ENCODE peak calls at places on chromosome 19, in seven cellular contexts. One of them, this sample, is unnamed. For H3K9me3 and H3K4me1, the result is how much of the 10 kb centered on the place peaks cover.

GRCh38 chr19:10230904-10231623 is at the start of gene S1PR2:
- DNase-seq in endothelial cell of umbilical vein: peak
- DNase-seq in right lobe of liver: peak
- DNase-seq in heart right ventricle: peak
- DNase-seq in uterus: peak
- DNase-seq in colonic mucosa: peak
- DNase-seq in adrenal gland: peak
- DNase-seq in this sample: peak

GRCh38 chr19:12092065-12092867 is 27.7 kb downstream of the ZNF844 start:
- DNase-seq in right lobe of liver: peak
- DNase-seq in adrenal gland: peak
- DNase-seq in endothelial cell of umbilical vein: peak
- DNase-seq in uterus: peak
- DNase-seq in heart right ventricle: peak
- DNase-seq in colonic mucosa: peak
- DNase-seq in this sample: peak

GRCh38 chr19:35894342-35894741 is 6.0 kb downstream of the NFKBID start:
- DNase-seq in endothelial cell of umbilical vein: no peak
- DNase-seq in colonic mucosa: no peak
- DNase-seq in heart right ventricle: no peak
- DNase-seq in right lobe of liver: no peak
- DNase-seq in adrenal gland: no peak
- DNase-seq in uterus: no peak
- DNase-seq in this sample: no peak

GRCh38 chr19:13965926-13966683 is 13.8 kb downstream of the DCAF15 start:
- DNase-seq in endothelial cell of umbilical vein: no peak
- DNase-seq in uterus: no peak
- DNase-seq in adrenal gland: no peak
- DNase-seq in colonic mucosa: no peak
- DNase-seq in heart right ventricle: no peak
- DNase-seq in right lobe of liver: no peak
- DNase-seq in this sample: no peak

GRCh38 chr19:18468930-18469244 is 31.0 kb upstream of the ISYNA1 start:
- DNase-seq in adrenal gland: no peak
- DNase-seq in uterus: no peak
- DNase-seq in endothelial cell of umbilical vein: no peak
- DNase-seq in right lobe of liver: no peak
- DNase-seq in colonic mucosa: no peak
- DNase-seq in heart right ventricle: no peak
- DNase-seq in this sample: no peak

GRCh38 chr19:13865578-13866462 is 11.1 kb upstream of the NANOS3 start:
- DNase-seq in colonic mucosa: peak
- DNase-seq in uterus: no peak
- DNase-seq in adrenal gland: no peak
- DNase-seq in right lobe of liver: no peak
- DNase-seq in heart right ventricle: no peak
- DNase-seq in endothelial cell of umbilical vein: no peak
- DNase-seq in this sample: peak

GRCh38 chr19:442085-442484 is 18.7 kb downstream of the SHC2 start:
- DNase-seq in uterus: no peak
- DNase-seq in heart right ventricle: no peak
- DNase-seq in adrenal gland: no peak
- DNase-seq in endothelial cell of umbilical vein: no peak
- DNase-seq in colonic mucosa: no peak
- DNase-seq in right lobe of liver: no peak
- DNase-seq in this sample: no peak

GRCh38 chr19:4972509-4973230 is 3.8 kb downstream of the KDM4B start:
- DNase-seq in heart right ventricle: no peak
- DNase-seq in endothelial cell of umbilical vein: peak
- DNase-seq in uterus: no peak
- DNase-seq in colonic mucosa: no peak
- DNase-seq in right lobe of liver: peak
- DNase-seq in adrenal gland: peak
- DNase-seq in this sample: peak

GRCh38 chr19:40445945-40446784 is 2.0 kb upstream of the SERTAD3 start:
- DNase-seq in right lobe of liver: no peak
- DNase-seq in endothelial cell of umbilical vein: no peak
- DNase-seq in colonic mucosa: peak
- DNase-seq in heart right ventricle: no peak
- DNase-seq in uterus: no peak
- DNase-seq in adrenal gland: no peak
- DNase-seq in this sample: no peak

GRCh38 chr19:56423276-56423984 is 19.3 kb downstream of the ZNF583 start:
- DNase-seq in uterus: no peak
- DNase-seq in right lobe of liver: no peak
- DNase-seq in endothelial cell of umbilical vein: no peak
- DNase-seq in colonic mucosa: no peak
- DNase-seq in heart right ventricle: no peak
- DNase-seq in adrenal gland: no peak
- DNase-seq in this sample: no peak

GRCh38 chr19:56423985-56424353 is 19.8 kb downstream of the ZNF583 start:
- DNase-seq in uterus: no peak
- DNase-seq in heart right ventricle: no peak
- DNase-seq in adrenal gland: no peak
- DNase-seq in endothelial cell of umbilical vein: no peak
- DNase-seq in colonic mucosa: no peak
- DNase-seq in right lobe of liver: no peak
- DNase-seq in this sample: no peak
- H3K9me3 ChIP-seq in uterus: half or more
- H3K9me3 ChIP-seq in heart right ventricle: half or more
- H3K9me3 ChIP-seq in adrenal gland: under half
- H3K9me3 ChIP-seq in endothelial cell of umbilical vein: under half
- H3K9me3 ChIP-seq in colonic mucosa: under half
- H3K9me3 ChIP-seq in right lobe of liver: half or more
- H3K9me3 ChIP-seq in this sample: half or more

GRCh38 chr19:47729799-47730520 is 15.4 kb upstream of the NOP53 start:
- DNase-seq in endothelial cell of umbilical vein: peak
- DNase-seq in colonic mucosa: peak
- DNase-seq in uterus: peak
- DNase-seq in right lobe of liver: no peak
- DNase-seq in adrenal gland: peak
- DNase-seq in heart right ventricle: peak
- DNase-seq in this sample: peak
- H3K4me1 ChIP-seq in endothelial cell of umbilical vein: under half
- H3K4me1 ChIP-seq in colonic mucosa: under half
- H3K4me1 ChIP-seq in uterus: under half
- H3K4me1 ChIP-seq in right lobe of liver: under half
- H3K4me1 ChIP-seq in adrenal gland: under half
- H3K4me1 ChIP-seq in heart right ventricle: half or more
- H3K4me1 ChIP-seq in this sample: under half

GRCh38 chr19:8503506-8503905 is 1.1 kb upstream of the PRAM1 start:
- DNase-seq in right lobe of liver: no peak
- DNase-seq in uterus: no peak
- DNase-seq in colonic mucosa: no peak
- DNase-seq in adrenal gland: no peak
- DNase-seq in heart right ventricle: no peak
- DNase-seq in endothelial cell of umbilical vein: no peak
- DNase-seq in this sample: no peak

GRCh38 chr19:8505680-8506401 is 3.4 kb upstream of the PRAM1 start:
- DNase-seq in adrenal gland: peak
- DNase-seq in heart right ventricle: peak
- DNase-seq in colonic mucosa: peak
- DNase-seq in uterus: peak
- DNase-seq in right lobe of liver: peak
- DNase-seq in endothelial cell of umbilical vein: peak
- DNase-seq in this sample: peak

GRCh38 chr19:8510589-8511115 is 3.3 kb downstream of the ZNF414 start:
- DNase-seq in adrenal gland: no peak
- DNase-seq in heart right ventricle: no peak
- DNase-seq in endothelial cell of umbilical vein: no peak
- DNase-seq in colonic mucosa: no peak
- DNase-seq in right lobe of liver: no peak
- DNase-seq in uterus: no peak
- DNase-seq in this sample: no peak

GRCh38 chr19:8504171-8504570 is 1.7 kb upstream of the PRAM1 start:
- DNase-seq in colonic mucosa: no peak
- DNase-seq in heart right ventricle: no peak
- DNase-seq in endothelial cell of umbilical vein: no peak
- DNase-seq in adrenal gland: no peak
- DNase-seq in uterus: no peak
- DNase-seq in right lobe of liver: no peak
- DNase-seq in this sample: no peak

DNA sequence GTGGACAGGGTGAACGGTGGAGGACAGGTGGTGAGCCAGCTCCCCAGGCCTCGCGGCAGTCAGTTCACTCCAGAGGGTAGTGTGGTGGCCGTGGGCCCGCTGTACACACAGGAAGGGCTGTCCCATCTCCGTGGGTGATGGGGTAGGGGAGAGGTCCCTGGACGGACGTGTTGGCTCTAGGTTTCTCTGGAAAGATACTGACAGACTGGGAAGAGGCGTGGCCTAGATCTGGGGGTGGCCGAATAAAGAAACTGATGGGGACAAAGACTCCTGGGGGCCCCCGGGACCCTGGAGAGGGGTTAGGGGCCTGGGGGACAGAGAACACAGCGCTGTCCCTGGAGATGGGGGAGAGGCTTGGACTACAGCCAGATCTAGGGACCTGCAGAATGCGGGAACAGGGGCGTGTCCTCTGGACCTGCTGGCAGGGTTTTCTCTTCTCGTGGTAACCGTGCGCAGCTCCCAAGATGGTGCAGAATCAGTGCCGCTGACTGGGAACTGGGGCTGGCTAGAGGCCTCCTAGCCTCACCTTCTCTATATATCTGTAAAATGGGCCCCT is 4.0 kb upstream of the PRAM1 start:
- DNase-seq in uterus: no peak
- DNase-seq in colonic mucosa: no peak
- DNase-seq in heart right ventricle: no peak
- DNase-seq in right lobe of liver: no peak
- DNase-seq in endothelial cell of umbilical vein: no peak
- DNase-seq in adrenal gland: no peak
- DNase-seq in this sample: no peak
- TF ChIP-seq CTCF in uterus: no peak
- TF ChIP-seq CTCF in colonic mucosa: no peak
- TF ChIP-seq CTCF in heart right ventricle: no peak
- TF ChIP-seq CTCF in right lobe of liver: no peak
- TF ChIP-seq CTCF in endothelial cell of umbilical vein: no peak
- TF ChIP-seq CTCF in adrenal gland: no peak
- TF ChIP-seq CTCF in this sample: no peak

GRCh38 chr19:42369433-42370067 is 20.5 kb downstream of the CNFN start:
- DNase-seq in adrenal gland: no peak
- DNase-seq in uterus: no peak
- DNase-seq in endothelial cell of umbilical vein: no peak
- DNase-seq in heart right ventricle: no peak
- DNase-seq in colonic mucosa: no peak
- DNase-seq in right lobe of liver: no peak
- DNase-seq in this sample: no peak

GRCh38 chr19:42368360-42368759 is 21.7 kb downstream of the CNFN start:
- DNase-seq in endothelial cell of umbilical vein: no peak
- DNase-seq in right lobe of liver: no peak
- DNase-seq in heart right ventricle: no peak
- DNase-seq in colonic mucosa: no peak
- DNase-seq in uterus: no peak
- DNase-seq in adrenal gland: no peak
- DNase-seq in this sample: no peak

GRCh38 chr19:42370068-42370520 is 20.0 kb downstream of the CNFN start:
- DNase-seq in uterus: no peak
- DNase-seq in right lobe of liver: no peak
- DNase-seq in adrenal gland: no peak
- DNase-seq in heart right ventricle: no peak
- DNase-seq in endothelial cell of umbilical vein: no peak
- DNase-seq in colonic mucosa: no peak
- DNase-seq in this sample: no peak

GRCh38 chr19:42367929-42368328 is 22.2 kb downstream of the CNFN start:
- DNase-seq in heart right ventricle: no peak
- DNase-seq in colonic mucosa: no peak
- DNase-seq in uterus: no peak
- DNase-seq in right lobe of liver: no peak
- DNase-seq in endothelial cell of umbilical vein: no peak
- DNase-seq in adrenal gland: no peak
- DNase-seq in this sample: no peak

DNA sequence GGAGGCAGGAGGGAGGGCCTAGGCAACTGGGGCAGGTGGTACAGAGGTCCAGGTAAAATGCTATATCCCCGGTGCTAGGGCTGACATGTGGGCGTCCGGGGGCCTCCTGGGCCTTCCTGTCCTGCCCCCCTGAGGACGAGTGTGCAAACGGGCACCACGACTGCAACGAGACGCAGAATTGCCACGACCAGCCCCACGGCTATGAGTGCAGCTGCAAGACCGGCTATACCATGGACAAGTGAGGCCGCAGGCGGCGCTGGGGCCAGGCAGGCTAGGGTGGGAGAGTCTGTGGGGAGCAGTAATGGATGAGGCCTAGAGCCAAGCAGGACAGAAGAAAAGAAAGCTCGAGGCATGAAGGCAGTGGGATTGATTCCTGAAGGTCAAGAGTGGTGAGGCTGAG is 21.3 kb downstream of the CNFN start:
- DNase-seq in colonic mucosa: no peak
- DNase-seq in heart right ventricle: no peak
- DNase-seq in uterus: no peak
- DNase-seq in right lobe of liver: no peak
- DNase-seq in adrenal gland: no peak
- DNase-seq in endothelial cell of umbilical vein: no peak
- DNase-seq in this sample: no peak
- H3K9me3 ChIP-seq in colonic mucosa: under half
- H3K9me3 ChIP-seq in heart right ventricle: under half
- H3K9me3 ChIP-seq in uterus: under half
- H3K9me3 ChIP-seq in right lobe of liver: under half
- H3K9me3 ChIP-seq in adrenal gland: under half
- H3K9me3 ChIP-seq in endothelial cell of umbilical vein: under half
- H3K9me3 ChIP-seq in this sample: under half

DNA sequence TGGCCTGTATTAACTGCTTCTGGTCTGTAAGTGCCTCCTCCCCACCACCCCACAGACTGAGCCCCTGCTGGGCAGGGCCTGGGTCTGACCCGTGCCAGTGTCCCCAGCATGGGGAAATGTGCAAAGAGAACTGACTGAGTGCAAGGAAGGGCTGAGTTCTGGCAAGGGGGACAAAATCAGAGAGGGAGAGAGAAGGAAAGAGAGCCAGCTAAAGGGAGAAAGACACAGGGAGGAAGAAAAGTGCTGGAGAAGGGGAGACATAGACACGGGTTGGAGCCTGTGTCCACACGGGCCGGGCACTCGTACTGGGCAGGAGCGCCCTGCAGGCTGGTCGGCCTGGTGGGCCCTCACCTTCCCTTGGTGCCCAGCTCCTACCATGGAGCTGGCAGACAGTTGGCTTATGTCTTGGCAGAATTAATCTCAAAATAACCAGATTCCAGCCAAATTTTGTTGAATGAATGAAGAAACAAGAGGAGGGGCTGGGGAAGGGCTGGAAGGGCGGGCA is 1.2 kb downstream of the NKG7 start:
- DNase-seq in heart right ventricle: no peak
- DNase-seq in colonic mucosa: no peak
- DNase-seq in uterus: no peak
- DNase-seq in right lobe of liver: no peak
- DNase-seq in adrenal gland: no peak
- DNase-seq in endothelial cell of umbilical vein: no peak
- DNase-seq in this sample: no peak
- H3K4me1 ChIP-seq in heart right ventricle: under half
- H3K4me1 ChIP-seq in colonic mucosa: under half
- H3K4me1 ChIP-seq in uterus: under half
- H3K4me1 ChIP-seq in right lobe of liver: under half
- H3K4me1 ChIP-seq in adrenal gland: under half
- H3K4me1 ChIP-seq in endothelial cell of umbilical vein: under half
- H3K4me1 ChIP-seq in this sample: under half